ENCODE peak calls at places on chromosomes 12 and 14, in seven cellular contexts. T, P, Z, K, Y, D and M are unnamed samples.

GRCh38 chr12:20142295-20142694 is 226.0 kb upstream of the PDE3A start:
- DNase-seq in T (no peak), Y (peak; percentile 15), D (no peak), P (no peak), Z (no peak), K (no peak), M (no peak)

GRCh38 chr12:128388461-128388921 is 121.5 kb downstream of the TMEM132C start:
- DNase-seq in K (no peak), Y (no peak), D (no peak), P (no peak), T (no peak), Z (no peak), M (no peak)

GRCh38 chr12:30269491-30269890 is 426.2 kb downstream of the IPO8 start:
- DNase-seq in P (no peak), D (no peak), Y (peak; percentile 18), K (no peak), T (no peak), Z (no peak), M (no peak)

GRCh38 chr12:12503384-12504078 is 59.1 kb downstream of the DUSP16 start:
- DNase-seq in P (no peak), K (peak; percentile 21), D (peak; percentile 69), Y (no peak), T (no peak), Z (no peak), M (no peak)

GRCh38 chr12:93197067-93197593 is 180.6 kb upstream of the NUDT4 start:
- DNase-seq in D (no peak), Y (no peak), Z (peak; percentile 61), T (no peak), K (no peak), P (peak; percentile 65), M (peak; percentile 54)

GRCh38 chr14:89137514-89138163 is 279.4 kb downstream of the FOXN3 start:
- DNase-seq in D (no peak), K (no peak), P (peak; percentile 97), Z (peak; percentile 98), Y (peak; percentile 85), T (peak; percentile 97), M (peak; percentile 94)

GRCh38 chr14:91996951-91997371 is 42.9 kb downstream of the TRIP11 start:
- DNase-seq in Z (peak; percentile 76), K (peak; percentile 46), T (peak; percentile 35), D (no peak), Y (peak; percentile 67), P (peak; percentile 87), M (peak; percentile 72)

GRCh38 chr12:93042283-93042682 is 113.2 kb upstream of the EEA1 start:
- DNase-seq in Z (no peak), P (no peak), Y (no peak), T (peak; percentile 27), D (no peak), K (no peak), M (peak; percentile 60)